ENCODE peak calls at places on chromosomes 13 and 19, in six cellular contexts. T is GM12865, E is GM23338, D is activated B cell treated with CpG ODN at 0.5 μM for 24 hours, G is AG09319, C is brain microvascular endothelial cell. O is an unnamed sample.

GRCh38 chr19:6217752-6218403 is 61.9 kb downstream of the MLLT1 start:
- DNase-seq in T (no peak), E (no peak), D (no peak), G (no peak), C (no peak), O (no peak)

GRCh38 chr19:2424686-2425621 is 2.4 kb downstream of the TIMM13 start:
- DNase-seq in T (no peak), E (peak; percentile 84), D (no peak), G (peak; percentile 34), C (peak; percentile 78), O (no peak)

GRCh38 chr19:30350995-30351394 is 21.2 kb upstream of the ZNF536 start:
- DNase-seq in T (no peak), E (no peak), D (no peak), G (no peak), C (no peak), O (no peak)

GRCh38 chr13:96903085-96903484 is 91.2 kb downstream of the OXGR1 start:
- DNase-seq in T (no peak), E (no peak), D (no peak), G (no peak), C (no peak), O (no peak)

GRCh38 chr19:1133471-1133929 is 29.7 kb downstream of the GPX4 start:
- DNase-seq in T (peak; percentile 91), E (peak; percentile 72), D (peak; percentile 64), G (no peak), C (no peak), O (no peak)

GRCh38 chr19:13824703-13825102 is 29.5 kb downstream of the ZSWIM4 start:
- DNase-seq in T (no peak), E (no peak), D (no peak), G (no peak), C (no peak), O (no peak)

GRCh38 chr19:15453091-15453498 is 3.3 kb upstream of the WIZ start:
- DNase-seq in T (no peak), E (peak; percentile 64), D (no peak), G (no peak), C (no peak), O (no peak)

GRCh38 chr13:100423375-100423774 is 165.2 kb downstream of the GGACT start:
- DNase-seq in T (no peak), E (no peak), D (no peak), G (no peak), C (no peak), O (no peak)

GRCh38 chr13:70523622-70524021 is 415.4 kb upstream of the KLHL1 start:
- DNase-seq in T (no peak), E (no peak), D (no peak), G (no peak), C (peak; percentile 15), O (no peak)

GRCh38 chr19:19860756-19861390 is 4.8 kb upstream of the ZNF253 start:
- DNase-seq in T (no peak), E (peak; percentile 97), D (peak; percentile 30), G (no peak), C (no peak), O (peak; percentile 37)

GRCh38 chr13:76683854-76684253 is 202.4 kb downstream of the KCTD12 start:
- DNase-seq in T (no peak), E (no peak), D (no peak), G (no peak), C (no peak), O (no peak)

GRCh38 chr13:51370116-51370515 is 30.6 kb downstream of the SERPINE3 start:
- DNase-seq in T (no peak), E (no peak), D (no peak), G (no peak), C (peak; percentile 3), O (no peak)

GRCh38 chr19:34375598-34375997 is 10.6 kb downstream of the GPI start:
- DNase-seq in T (no peak), E (no peak), D (no peak), G (no peak), C (no peak), O (no peak)

GRCh38 chr19:10587839-10588150 is 683 bp upstream of the AP1M2 start:
- DNase-seq in T (no peak), E (no peak), D (no peak), G (no peak), C (no peak), O (no peak)

GRCh38 chr19:17526922-17527321 is 15.5 kb downstream of the PGLS start:
- DNase-seq in T (peak; percentile 79), E (no peak), D (peak; percentile 73), G (no peak), C (no peak), O (no peak)

GRCh38 chr13:99528547-99528946 is 27.3 kb downstream of the TM9SF2 start:
- DNase-seq in T (peak; percentile 53), E (no peak), D (no peak), G (no peak), C (no peak), O (no peak)

GRCh38 chr13:87123987-87124784 is 547.0 kb upstream of the SLITRK5 start:
- DNase-seq in T (no peak), E (peak; percentile 48), D (no peak), G (peak; percentile 79), C (peak; percentile 96), O (no peak)

GRCh38 chr19:1568320-1569019 is at the start of gene MEX3D:
- DNase-seq in T (peak; percentile 86), E (peak; percentile 83), D (peak; percentile 77), G (no peak), C (peak; percentile 9), O (peak; percentile 80)

GRCh38 chr19:55809381-55810058 is 22.3 kb downstream of the NLRP11 start:
- DNase-seq in T (peak; percentile 89), E (peak; percentile 80), D (peak; percentile 19), G (no peak), C (peak; percentile 32), O (no peak)

GRCh38 chr13:42038661-42039456 is 9.6 kb upstream of the DGKH start:
- DNase-seq in T (no peak), E (no peak), D (no peak), G (no peak), C (no peak), O (no peak)

GRCh38 chr13:42041017-42041683 is 7.3 kb upstream of the DGKH start:
- DNase-seq in T (peak; percentile 78), E (peak; percentile 78), D (peak; percentile 35), G (no peak), C (peak; percentile 16), O (peak; percentile 35)

GRCh38 chr13:42040730-42041016 is 7.8 kb upstream of the DGKH start:
- DNase-seq in T (no peak), E (no peak), D (no peak), G (no peak), C (no peak), O (no peak)

GRCh38 chr13:42039457-42039945 is 8.9 kb upstream of the DGKH start:
- DNase-seq in T (peak; percentile 52), E (no peak), D (no peak), G (no peak), C (no peak), O (no peak)

DNA sequence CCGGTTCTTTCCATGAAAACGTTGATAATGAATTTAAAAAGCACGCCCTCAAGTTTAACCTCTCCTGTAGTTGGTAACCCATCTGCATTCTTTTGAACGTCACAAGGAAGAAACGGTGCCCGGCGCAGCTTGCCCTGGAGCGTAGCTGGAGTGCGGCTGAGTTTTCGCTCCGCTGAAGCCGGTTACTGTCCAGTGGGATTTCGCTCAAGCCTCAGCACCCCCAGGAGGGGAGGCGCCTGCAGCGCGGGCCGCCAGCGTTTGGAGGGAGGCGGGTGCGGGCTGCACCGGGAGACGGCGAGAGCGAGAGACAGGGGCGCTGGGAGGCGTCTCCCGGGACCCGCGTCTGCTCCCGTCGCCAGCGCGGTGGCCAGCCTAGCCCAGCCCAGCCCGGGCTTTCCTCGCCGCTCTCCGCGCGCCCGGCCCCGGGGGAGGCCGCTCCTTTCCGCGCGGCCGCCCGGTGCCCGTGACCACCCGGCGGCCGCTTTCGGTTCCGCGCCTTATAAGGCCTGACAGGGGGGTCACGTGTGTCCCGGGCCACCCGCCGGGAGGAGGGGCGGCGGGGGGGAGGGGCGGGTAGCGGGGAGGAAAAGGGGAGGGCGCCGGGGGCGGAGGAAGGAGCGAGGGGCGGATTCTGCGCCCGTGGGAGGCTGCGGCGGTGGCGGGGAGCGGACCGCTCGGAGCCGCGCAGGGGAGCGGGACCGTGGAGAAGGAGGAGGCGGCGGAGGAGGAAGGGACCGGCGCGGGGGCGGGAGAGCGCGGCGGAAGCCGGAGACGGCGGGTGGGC is 8.3 kb upstream of the DGKH start:
- DNase-seq in T (peak; percentile 94), E (peak; percentile 77), D (peak; percentile 78), G (peak; percentile 76), C (peak; percentile 78), O (peak; percentile 79)
- TF ChIP-seq CTCF in T (no peak), E (no peak), D (no peak), G (no peak), C (peak; percentile 5), O (no peak)

DNA sequence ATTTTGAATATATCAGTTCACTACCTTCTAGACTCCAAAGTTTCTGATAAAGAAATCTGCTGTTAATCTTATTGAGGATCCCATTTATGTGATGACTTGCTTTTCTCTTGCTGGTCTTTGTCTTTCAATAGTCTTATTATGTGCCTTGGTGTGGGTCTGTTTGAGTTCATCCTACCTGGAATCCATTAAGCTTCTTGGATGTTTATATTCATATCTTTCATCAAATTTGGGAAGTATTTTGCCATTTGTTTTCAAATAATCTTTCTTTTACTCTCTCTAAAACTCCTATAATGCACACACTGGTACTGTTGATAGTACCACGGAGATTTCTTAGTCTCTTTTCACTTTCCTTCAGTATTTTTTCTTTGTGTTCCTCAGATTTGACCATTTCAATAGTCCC is 24.2 kb upstream of the COG6 start:
- DNase-seq in T (no peak), E (no peak), D (no peak), G (no peak), C (no peak), O (no peak)
- TF ChIP-seq CTCF in T (no peak), E (no peak), D (no peak), G (no peak), C (no peak), O (no peak)

GRCh38 chr19:3977242-3978143 is 6.6 kb upstream of the DAPK3 start:
- DNase-seq in T (no peak), E (peak; percentile 53), D (no peak), G (no peak), C (no peak), O (no peak)
- TF ChIP-seq CTCF in T (peak; percentile 10), E (peak; percentile 24), D (no peak), G (no peak), C (peak; percentile 39), O (peak; percentile 23)

GRCh38 chr13:36839281-36839680 is 20.3 kb downstream of the RFXAP start:
- DNase-seq in T (no peak), E (no peak), D (no peak), G (no peak), C (no peak), O (no peak)

GRCh38 chr13:36840718-36841250 is 21.8 kb downstream of the RFXAP start:
- DNase-seq in T (no peak), E (peak; percentile 42), D (no peak), G (no peak), C (no peak), O (no peak)

GRCh38 chr13:36837354-36838092 is 18.5 kb downstream of the RFXAP start:
- DNase-seq in T (no peak), E (no peak), D (no peak), G (no peak), C (no peak), O (no peak)

GRCh38 chr13:36839981-36840380 is 21.0 kb downstream of the RFXAP start:
- DNase-seq in T (no peak), E (no peak), D (no peak), G (no peak), C (no peak), O (no peak)

DNA sequence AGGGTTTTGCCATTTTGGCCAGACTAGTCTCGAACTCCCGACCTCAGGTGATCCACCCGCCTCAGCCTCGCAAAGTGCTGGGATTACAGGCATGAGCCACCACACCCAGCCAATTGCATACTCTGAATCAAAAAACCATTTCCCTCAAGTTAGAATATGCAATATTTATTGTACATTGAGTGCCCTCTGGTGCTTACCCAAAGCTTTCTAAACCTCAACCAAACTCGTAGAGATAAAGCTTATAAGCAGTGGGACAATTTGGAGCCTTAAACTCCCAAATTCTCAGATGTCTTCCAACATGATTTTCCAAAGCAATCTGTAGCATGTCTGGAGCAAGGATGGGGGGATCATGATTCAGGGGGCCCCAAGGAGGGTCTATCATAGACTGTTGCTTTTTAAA is 22.4 kb downstream of the RFXAP start:
- DNase-seq in T (no peak), E (no peak), D (no peak), G (no peak), C (no peak), O (no peak)
- TF ChIP-seq CTCF in T (no peak), E (no peak), D (no peak), G (no peak), C (no peak), O (no peak)

O was measured in mesothelial cell of epicardium.